ENCODE peak calls at places on chromosomes 11 and 22, in six cellular contexts. T, P, C, B, G and U are unnamed samples. For H3K4me1, the result is how much of the 10 kb centered on the place peaks cover.

GRCh38 chr11:115711021-115711420 is 206.8 kb upstream of the CADM1 start:
- DNase-seq in T (no peak), P (no peak), C (no peak), B (no peak), G (no peak), U (no peak)

GRCh38 chr11:88208742-88209141 is 33.5 kb upstream of the RAB38 start:
- DNase-seq in T (no peak), P (no peak), C (no peak), B (no peak), G (no peak), U (no peak)

GRCh38 chr11:31240340-31240904 is 129.1 kb downstream of the DCDC1 start:
- DNase-seq in T (peak), P (peak), C (peak), B (peak), G (peak), U (peak)

GRCh38 chr11:96154802-96155520 is 188.0 kb downstream of the MAML2 start:
- DNase-seq in T (no peak), P (no peak), C (no peak), B (no peak), G (peak), U (no peak)

GRCh38 chr22:40838486-40838885 is 18.0 kb downstream of the ST13 start:
- DNase-seq in T (no peak), P (no peak), C (no peak), B (no peak), G (no peak), U (no peak)

GRCh38 chr11:73140213-73141030 is 1.7 kb downstream of the FCHSD2 start:
- DNase-seq in T (peak), P (peak), C (peak), B (peak), G (no peak), U (peak)

GRCh38 chr11:59224419-59224928 is 11.7 kb upstream of the MPEG1 start:
- DNase-seq in T (no peak), P (no peak), C (no peak), B (no peak), G (no peak), U (no peak)

GRCh38 chr11:111531687-111532364 is 8.7 kb upstream of the LAYN start:
- DNase-seq in T (no peak), P (no peak), C (no peak), B (peak), G (peak), U (no peak)

GRCh38 chr22:37309221-37310074 is 27.1 kb downstream of the CYTH4 start:
- DNase-seq in T (no peak), P (no peak), C (no peak), B (no peak), G (no peak), U (peak)

GRCh38 chr11:126799974-126800373 is 200.6 kb downstream of the KIRREL3 start:
- DNase-seq in T (no peak), P (no peak), C (no peak), B (no peak), G (no peak), U (no peak)

GRCh38 chr22:48197189-48197690 is 1434.8 kb downstream of the TBC1D22A start:
- DNase-seq in T (no peak), P (no peak), C (no peak), B (no peak), G (no peak), U (no peak)

GRCh38 chr11:77593883-77594282 is 4.1 kb downstream of the AQP11 start:
- DNase-seq in T (no peak), P (no peak), C (no peak), B (no peak), G (no peak), U (no peak)

GRCh38 chr11:75536786-75537629 is 11.3 kb upstream of the GDPD5 start:
- DNase-seq in T (no peak), P (no peak), C (no peak), B (no peak), G (peak), U (no peak)
- H3K4me2 ChIP-seq in T (no peak), P (no peak), C (no peak), B (no peak), G (no peak), U (no peak)

GRCh38 chr22:31339148-31339832 is 6.9 kb downstream of the PATZ1 start:
- DNase-seq in T (no peak), P (no peak), C (no peak), B (no peak), G (no peak), U (no peak)
- H3K4me1 ChIP-seq in T (under half), P (under half), C (half or more), B (under half), G (under half), U (half or more)

DNA sequence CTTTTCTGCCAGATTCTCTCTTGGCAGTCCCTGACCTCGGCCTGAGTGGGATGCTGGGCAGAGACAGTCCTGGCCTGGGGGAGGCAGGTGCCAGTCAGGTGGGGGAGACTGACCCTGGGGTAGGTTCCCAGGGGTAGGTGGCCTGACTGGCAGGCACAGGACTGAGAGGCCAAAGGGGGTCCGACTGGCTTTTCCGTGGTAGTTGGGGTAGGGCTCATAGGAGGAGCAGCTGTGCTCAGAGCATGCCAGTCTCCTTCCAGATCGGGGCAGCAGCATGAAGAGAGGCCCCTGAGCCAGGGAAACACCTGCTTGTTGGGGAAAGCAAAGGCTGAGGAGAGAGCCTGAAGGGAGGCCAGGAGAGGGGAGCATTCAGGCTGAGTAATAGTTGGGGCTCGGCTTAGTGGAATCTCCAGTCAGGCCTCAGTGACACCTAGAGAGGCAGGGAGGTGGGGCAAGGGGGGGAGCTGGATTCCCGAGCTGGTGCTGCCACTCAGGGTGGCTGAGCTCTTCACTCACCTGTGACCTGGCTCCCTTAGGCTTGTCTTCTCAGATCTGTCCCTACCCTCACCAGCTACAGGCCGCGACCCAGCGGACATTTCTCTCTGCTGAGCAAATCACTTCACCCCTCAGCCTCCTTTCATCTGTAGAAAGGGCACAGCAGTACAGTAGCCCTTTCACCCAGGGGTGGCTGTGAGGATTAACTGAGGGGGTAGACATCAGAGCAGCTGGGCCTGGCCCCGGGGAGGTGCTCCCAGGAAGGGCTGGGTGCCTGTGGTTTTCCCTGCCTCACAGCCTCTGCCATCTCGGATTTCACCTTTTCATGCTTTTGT is 26.2 kb downstream of the MCM5 start:
- DNase-seq in T (peak), P (no peak), C (peak), B (no peak), G (no peak), U (no peak)
- H3K4me2 ChIP-seq in T (peak), P (no peak), C (peak), B (no peak), G (no peak), U (no peak)

GRCh38 chr22:45330548-45330947 is 20.8 kb downstream of the FAM118A start:
- DNase-seq in T (no peak), P (no peak), C (no peak), B (no peak), G (no peak), U (no peak)

GRCh38 chr22:45329536-45329936 is 19.8 kb downstream of the FAM118A start:
- DNase-seq in T (no peak), P (no peak), C (no peak), B (no peak), G (no peak), U (no peak)

GRCh38 chr22:45332001-45332400 is 22.3 kb downstream of the FAM118A start:
- DNase-seq in T (no peak), P (no peak), C (no peak), B (no peak), G (no peak), U (no peak)

GRCh38 chr22:45328822-45329535 is 19.2 kb downstream of the FAM118A start:
- DNase-seq in T (no peak), P (no peak), C (no peak), B (no peak), G (no peak), U (no peak)

DNA sequence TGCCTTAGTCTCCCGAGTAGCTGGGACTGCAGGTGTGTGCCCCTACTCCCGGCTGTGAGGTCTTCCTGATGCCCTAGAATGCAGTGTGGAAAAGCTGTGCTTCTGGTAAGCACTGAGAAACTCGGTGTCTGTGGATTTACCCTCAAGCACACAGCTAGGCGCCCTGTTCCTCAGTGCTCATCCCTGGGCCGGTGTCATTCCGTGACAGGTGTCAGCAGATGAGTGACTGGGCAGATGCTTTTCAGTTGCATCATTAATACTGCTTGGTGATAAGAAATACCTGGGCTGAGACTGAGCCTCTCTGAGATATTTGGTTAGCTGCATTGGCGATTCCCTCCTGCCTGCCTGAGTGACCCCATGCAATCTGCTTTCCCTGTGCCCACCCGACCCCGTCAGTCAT is 21.8 kb downstream of the FAM118A start:
- DNase-seq in T (no peak), P (no peak), C (no peak), B (no peak), G (peak), U (no peak)
- H3K4me1 ChIP-seq in T (under half), P (under half), C (under half), B (under half), G (under half), U (under half)

GRCh38 chr11:27254744-27255446 is 108.1 kb downstream of the CCDC34 start:
- DNase-seq in T (no peak), P (no peak), C (no peak), B (no peak), G (peak), U (no peak)
- H3K4me2 ChIP-seq in T (no peak), P (no peak), C (no peak), B (no peak), G (no peak), U (no peak)

DNA sequence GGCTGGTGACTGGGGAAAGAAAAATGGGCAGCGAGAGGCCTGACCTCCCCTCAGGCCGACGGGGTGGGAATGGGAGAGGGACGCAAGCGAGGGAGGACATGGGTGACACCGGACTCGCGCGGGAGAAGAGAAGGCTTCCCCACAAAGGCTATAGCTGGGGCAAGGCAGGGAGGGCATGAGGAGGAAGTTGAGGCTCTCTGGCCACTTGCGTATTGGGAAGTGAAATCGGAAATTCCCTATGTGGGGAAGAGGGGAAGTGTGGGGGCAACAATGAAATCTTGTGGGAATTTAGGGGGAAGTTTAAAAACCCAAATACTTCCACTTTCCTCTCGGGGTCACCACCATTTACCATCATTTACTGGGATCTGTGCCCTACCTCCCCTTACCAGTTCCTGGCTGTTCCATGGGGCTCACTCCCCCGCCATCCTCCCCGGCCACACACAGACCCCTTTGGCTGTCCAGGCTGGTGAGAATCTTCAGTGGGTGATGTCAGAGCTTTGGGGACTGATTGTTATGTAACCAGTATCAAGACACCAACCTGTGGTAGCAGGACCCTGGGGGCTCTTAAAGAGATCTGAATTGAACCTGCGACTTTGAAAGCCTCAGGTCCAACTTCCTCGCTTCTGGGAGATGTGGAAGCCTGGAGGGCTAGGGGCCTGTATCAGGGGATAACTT is 942 bp upstream of the EHD1 start:
- DNase-seq in T (no peak), P (no peak), C (no peak), B (no peak), G (no peak), U (no peak)
- H3K4me1 ChIP-seq in T (under half), P (under half), C (under half), B (under half), G (under half), U (half or more)